ENCODE peak calls at places on chromosomes 12 and 14, in six cellular contexts. S is aorta, Z is GM23248, F is NB4, W is fibroblast of mammary gland, M is esophagus squamous epithelium. J is an unnamed sample.

GRCh38 chr14:59507063-59507751 is 22.9 kb downstream of the JKAMP start:
- DNase-seq in S (peak; percentile 56), Z (peak; percentile 58), F (peak; percentile 54), W (peak; percentile 49), M (no peak), J (no peak)

GRCh38 chr12:106984588-106985137 is 2.3 kb downstream of the MTERF2 start:
- DNase-seq in S (no peak), Z (no peak), F (no peak), W (no peak), M (no peak), J (no peak)

GRCh38 chr14:90105756-90106155 is 44.0 kb downstream of the KCNK13 start:
- DNase-seq in S (no peak), Z (peak; percentile 7), F (no peak), W (no peak), M (no peak), J (no peak)

GRCh38 chr12:13273097-13273496 is 76.6 kb downstream of the EMP1 start:
- DNase-seq in S (no peak), Z (no peak), F (no peak), W (no peak), M (no peak), J (no peak)

GRCh38 chr12:53532524-53533445 is 25.5 kb upstream of the NPFF start:
- DNase-seq in S (no peak), Z (no peak), F (no peak), W (no peak), M (no peak), J (no peak)

GRCh38 chr12:116718578-116719454 is 19.1 kb downstream of the SPRING1 start:
- DNase-seq in S (no peak), Z (peak; percentile 59), F (no peak), W (peak; percentile 37), M (no peak), J (no peak)

GRCh38 chr14:93655078-93655750 is 133.1 kb downstream of the PRIMA1 start:
- DNase-seq in S (no peak), Z (peak; percentile 75), F (peak; percentile 63), W (peak; percentile 61), M (no peak), J (no peak)

GRCh38 chr12:15880721-15881120 is 1.5 kb upstream of the STRAP start:
- DNase-seq in S (no peak), Z (peak; percentile 34), F (no peak), W (no peak), M (no peak), J (no peak)

GRCh38 chr12:19780460-19780859 is 341.2 kb downstream of the AEBP2 start:
- DNase-seq in S (peak; percentile 39), Z (no peak), F (no peak), W (no peak), M (no peak), J (no peak)

GRCh38 chr12:98084950-98085349 is 430.4 kb upstream of the TMPO start:
- DNase-seq in S (no peak), Z (no peak), F (peak; percentile 9), W (no peak), M (no peak), J (no peak)

GRCh38 chr12:100799770-100800169 is 5.2 kb downstream of the ANO4 start:
- DNase-seq in S (no peak), Z (peak; percentile 65), F (no peak), W (peak; percentile 67), M (no peak), J (no peak)

GRCh38 chr12:15546102-15546701 is 223.9 kb downstream of the PTPRO start:
- DNase-seq in S (no peak), Z (no peak), F (peak; percentile 48), W (no peak), M (no peak), J (no peak)

GRCh38 chr14:69268223-69268622 is 8.3 kb downstream of the GALNT16 start:
- DNase-seq in S (no peak), Z (peak; percentile 85), F (no peak), W (peak; percentile 71), M (no peak), J (no peak)

GRCh38 chr12:122951406-122951805 is 14.9 kb downstream of the ABCB9 start:
- DNase-seq in S (no peak), Z (peak; percentile 60), F (peak; percentile 53), W (peak; percentile 71), M (no peak), J (no peak)

GRCh38 chr12:101713059-101713682 is 15.7 kb downstream of the CHPT1 start:
- DNase-seq in S (peak; percentile 64), Z (no peak), F (no peak), W (peak; percentile 32), M (no peak), J (no peak)

GRCh38 chr12:16135323-16135722 is 142.2 kb downstream of the SLC15A5 start:
- DNase-seq in S (no peak), Z (no peak), F (no peak), W (no peak), M (no peak), J (no peak)

GRCh38 chr12:111819191-111820158 is 22.6 kb upstream of the MAPKAPK5 start:
- DNase-seq in S (no peak), Z (no peak), F (no peak), W (no peak), M (no peak), J (no peak)

GRCh38 chr12:48937170-48937569 is 11.9 kb upstream of the FKBP11 start:
- DNase-seq in S (no peak), Z (peak; percentile 23), F (peak; percentile 53), W (no peak), M (no peak), J (no peak)

GRCh38 chr12:41368006-41368405 is 179.9 kb downstream of the PDZRN4 start:
- DNase-seq in S (no peak), Z (peak; percentile 14), F (peak; percentile 14), W (peak; percentile 6), M (no peak), J (no peak)

GRCh38 chr14:50344116-50344775 is 32.1 kb downstream of the DMAC2L start:
- DNase-seq in S (no peak), Z (peak; percentile 31), F (no peak), W (peak; percentile 39), M (no peak), J (no peak)

GRCh38 chr12:109753054-109753401 is 39.4 kb downstream of the FAM222A start:
- DNase-seq in S (peak; percentile 12), Z (no peak), F (no peak), W (no peak), M (no peak), J (no peak)

GRCh38 chr12:27158322-27158721 is 75.9 kb upstream of the C12orf71 start:
- DNase-seq in S (no peak), Z (no peak), F (no peak), W (no peak), M (no peak), J (no peak)
- H3K4me3 ChIP-seq in S (no peak overlapping the region), Z (no peak overlapping the region), F (no peak overlapping the region), W (no peak overlapping the region), M (no peak overlapping the region), J (no peak overlapping the region)

GRCh38 chr12:46609281-46609623 is 216.5 kb downstream of the SLC38A4 start:
- DNase-seq in S (no peak), Z (no peak), F (no peak), W (no peak), M (no peak), J (no peak)

GRCh38 chr12:46610754-46611153 is 215.0 kb downstream of the SLC38A4 start:
- DNase-seq in S (no peak), Z (no peak), F (no peak), W (no peak), M (no peak), J (no peak)

GRCh38 chr12:46609671-46610070 is 216.1 kb downstream of the SLC38A4 start:
- DNase-seq in S (no peak), Z (no peak), F (no peak), W (no peak), M (no peak), J (no peak)

GRCh38 chr12:46604684-46605083 is 221.1 kb downstream of the SLC38A4 start:
- DNase-seq in S (no peak), Z (no peak), F (no peak), W (no peak), M (no peak), J (no peak)

DNA sequence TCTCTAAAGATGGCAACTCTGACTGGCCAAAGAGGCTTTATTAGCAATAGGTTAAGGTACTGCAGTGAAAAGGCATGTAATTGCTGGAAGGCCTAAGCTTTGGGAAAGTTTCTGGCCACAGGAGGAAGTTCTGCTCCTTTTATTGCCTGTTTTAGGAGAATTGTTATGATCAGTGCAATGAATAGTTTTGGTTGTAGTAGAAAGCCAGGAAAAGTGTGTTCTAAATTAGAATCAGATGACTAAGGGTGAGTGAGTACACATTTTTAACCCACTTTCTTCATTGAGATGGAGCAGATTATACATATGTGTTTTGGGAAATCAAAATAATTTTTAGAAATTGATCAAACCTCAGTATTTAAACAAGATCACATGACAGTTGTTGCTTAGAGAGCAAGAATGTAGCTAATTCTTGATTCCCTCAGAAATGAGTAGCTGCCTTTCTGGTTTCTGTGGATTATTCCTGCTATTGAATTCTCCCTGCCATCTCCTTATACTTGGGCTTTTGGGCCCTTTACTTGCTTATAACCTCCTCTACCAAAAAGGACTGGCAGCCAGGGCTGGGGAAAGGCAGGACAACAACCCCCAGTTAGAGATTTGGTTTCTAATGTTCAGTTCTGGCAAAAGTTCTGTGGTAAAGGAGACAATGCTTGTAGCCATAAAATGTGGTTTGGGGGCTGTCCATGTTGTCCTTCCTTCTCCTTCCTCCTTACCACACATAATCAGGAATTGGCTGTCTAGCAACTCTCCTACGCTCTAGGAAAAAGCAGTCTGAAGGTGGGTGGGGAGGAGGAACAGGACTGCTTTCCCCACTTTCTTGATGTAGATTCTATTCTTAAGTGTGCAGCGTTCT is 217.1 kb downstream of the SLC38A4 start:
- DNase-seq in S (no peak), Z (peak; percentile 81), F (no peak), W (peak; percentile 79), M (no peak), J (no peak)
- H3K4me3 ChIP-seq in S (no peak overlapping the region), Z (peak overlapping the region; percentile 29), F (no peak overlapping the region), W (no peak overlapping the region), M (no peak overlapping the region), J (no peak overlapping the region)

GRCh38 chr12:103494388-103494787 is 1.4 kb downstream of the C12orf42 start:
- DNase-seq in S (no peak), Z (no peak), F (no peak), W (no peak), M (no peak), J (no peak)
- H3K4me3 ChIP-seq in S (no peak overlapping the region), Z (no peak overlapping the region), F (no peak overlapping the region), W (no peak overlapping the region), M (no peak overlapping the region), J (no peak overlapping the region)

GRCh38 chr14:91946313-91947195 is 940 bp downstream of the FBLN5 start:
- DNase-seq in S (no peak), Z (peak; percentile 76), F (no peak), W (no peak), M (no peak), J (no peak)

GRCh38 chr14:91942128-91942527 is 5.4 kb downstream of the FBLN5 start:
- DNase-seq in S (no peak), Z (no peak), F (no peak), W (no peak), M (no peak), J (no peak)

GRCh38 chr14:91942946-91943345 is 4.5 kb downstream of the FBLN5 start:
- DNase-seq in S (no peak), Z (no peak), F (no peak), W (no peak), M (no peak), J (no peak)

GRCh38 chr14:91945776-91946305 is 1.7 kb downstream of the FBLN5 start:
- DNase-seq in S (no peak), Z (peak; percentile 35), F (no peak), W (no peak), M (no peak), J (no peak)

GRCh38 chr14:91947196-91948184 is at the start of gene FBLN5:
- DNase-seq in S (peak; percentile 83), Z (peak; percentile 93), F (peak; percentile 11), W (peak; percentile 93), M (no peak), J (peak; percentile 83)
- H3K4me3 ChIP-seq in S (peak within 1 kb of the TSS; percentile 100), Z (peak within 1 kb of the TSS; percentile 93), F (no peak within 1 kb of the TSS), W (peak within 1 kb of the TSS; percentile 96), M (peak within 1 kb of the TSS; percentile 72), J (peak within 1 kb of the TSS; percentile 85)

J was measured in coronary artery.